ENCODE peak calls at places on chromosomes 5 and 9, in eight cellular contexts. J, Y, F, A, D, I, U and P are unnamed samples.

GRCh38 chr5:2207966-2208544 is 325.3 kb upstream of the IRX4 start:
- DNase-seq in I (peak), Y (no peak), U (no peak), A (no peak), F (peak), D (peak), J (no peak), P (no peak)

GRCh38 chr9:129954868-129955550 is 88.0 kb downstream of the FNBP1 start:
- DNase-seq in D (no peak), A (no peak), J (no peak), U (no peak), I (no peak), F (no peak), Y (no peak), P (no peak)

GRCh38 chr5:23235246-23235645 is 272.2 kb upstream of the PRDM9 start:
- DNase-seq in A (no peak), F (no peak), Y (no peak), J (no peak), U (no peak), I (no peak), D (no peak), P (no peak)

GRCh38 chr9:121771851-121772599 is 120.6 kb downstream of the DAB2IP start:
- DNase-seq in D (no peak), U (no peak), J (peak), A (no peak), Y (no peak), I (no peak), F (no peak), P (no peak)

GRCh38 chr5:168822745-168823281 is 243.6 kb upstream of the PANK3 start:
- DNase-seq in F (no peak), A (peak), Y (no peak), J (no peak), D (no peak), I (no peak), U (no peak), P (no peak)

GRCh38 chr5:176180339-176180738 is 57.9 kb upstream of the SIMC1 start:
- DNase-seq in D (no peak), U (no peak), A (no peak), J (no peak), I (no peak), Y (no peak), F (no peak), P (no peak)

GRCh38 chr5:155591273-155591672 is 577.7 kb downstream of the KIF4B start:
- DNase-seq in J (no peak), A (no peak), D (no peak), U (no peak), I (no peak), F (no peak), Y (no peak), P (no peak)

GRCh38 chr9:126329476-126330275 is 3.0 kb downstream of the MVB12B start:
- DNase-seq in J (no peak), F (no peak), Y (no peak), D (no peak), U (no peak), A (no peak), I (no peak), P (no peak)

GRCh38 chr5:126016256-126016655 is 407.0 kb upstream of the GRAMD2B start:
- DNase-seq in D (peak), A (no peak), I (no peak), Y (no peak), U (no peak), F (no peak), J (no peak), P (peak)

GRCh38 chr5:78920604-78921003 is 64.5 kb downstream of the ARSB start:
- DNase-seq in I (peak), U (no peak), J (no peak), F (no peak), D (no peak), Y (no peak), A (no peak), P (no peak)

GRCh38 chr5:16935271-16936149 is 578 bp downstream of the MYO10 start:
- DNase-seq in A (peak), I (peak), J (no peak), F (no peak), Y (peak), U (no peak), D (no peak), P (no peak)

GRCh38 chr9:90642570-90643539 is at the start of gene DIRAS2:
- DNase-seq in J (no peak), U (no peak), A (peak), Y (peak), D (peak), I (peak), F (no peak), P (peak)